ENCODE peak calls at places on chromosome 22, in six cellular contexts. G is HepG2, V is body of pancreas, Y is A549, U is K562, S is spleen. B is an unnamed sample.

GRCh38 chr22:19149962-19150361 is at the start of gene GSC2:
- DNase-seq in G (no peak), V (no peak), Y (no peak), U (no peak), S (no peak), B (no peak)

GRCh38 chr22:47199261-47199948 is 437.0 kb downstream of the TBC1D22A start:
- DNase-seq in G (no peak), V (no peak), Y (no peak), U (no peak), S (peak), B (no peak)

GRCh38 chr22:46122980-46123693 is 27.2 kb upstream of the PPARA start:
- DNase-seq in G (no peak), V (no peak), Y (no peak), U (no peak), S (peak), B (no peak)

GRCh38 chr22:17782158-17782557 is 7.9 kb upstream of the BID start:
- DNase-seq in G (no peak), V (no peak), Y (no peak), U (no peak), S (no peak), B (no peak)

GRCh38 chr22:32558681-32559355 is 84.2 kb downstream of the FBXO7 start:
- DNase-seq in G (no peak), V (peak), Y (peak), U (no peak), S (no peak), B (peak)

GRCh38 chr22:23386822-23387580 is 193.1 kb downstream of the IGLL1 start:
- DNase-seq in G (no peak), V (no peak), Y (no peak), U (no peak), S (no peak), B (no peak)

GRCh38 chr22:24181996-24182560 is 791 bp downstream of the SUSD2 start:
- DNase-seq in G (no peak), V (no peak), Y (no peak), U (no peak), S (peak), B (no peak)

GRCh38 chr22:18012528-18012927 is 11.8 kb downstream of the MICAL3 start:
- DNase-seq in G (no peak), V (no peak), Y (no peak), U (no peak), S (no peak), B (no peak)

GRCh38 chr22:33674357-33674756 is 245.9 kb downstream of the LARGE1 start:
- DNase-seq in G (no peak), V (no peak), Y (no peak), U (no peak), S (no peak), B (no peak)

GRCh38 chr22:44159811-44160210 is 20.9 kb upstream of the PARVG start:
- DNase-seq in G (no peak), V (no peak), Y (no peak), U (no peak), S (no peak), B (no peak)

GRCh38 chr22:46592390-46592872 is 27.8 kb upstream of the GRAMD4 start:
- DNase-seq in G (no peak), V (no peak), Y (no peak), U (no peak), S (peak), B (peak)

GRCh38 chr22:44701824-44702478 is at the start of gene PRR5:
- DNase-seq in G (peak), V (peak), Y (peak), U (peak), S (peak), B (peak)

GRCh38 chr22:28208036-28208435 is 289.0 kb upstream of the PITPNB start:
- DNase-seq in G (no peak), V (no peak), Y (no peak), U (no peak), S (no peak), B (no peak)

GRCh38 chr22:37676691-37677627 is 1.5 kb downstream of the LGALS1 start:
- DNase-seq in G (peak), V (peak), Y (peak), U (peak), S (peak), B (peak)
- TF ChIP-seq POLR2A in G (no peak), V (peak), Y (peak), U (no peak), S (no peak), B (no peak)

GRCh38 chr22:29883045-29883830 is at the start of gene MTMR3:
- DNase-seq in G (peak), V (peak), Y (peak), U (peak), S (peak), B (peak)
- TF ChIP-seq POLR2A in G (peak), V (peak), Y (peak), U (peak), S (peak), B (peak)

GRCh38 chr22:42520663-42521546 is 1.3 kb upstream of the RRP7A start:
- DNase-seq in G (peak), V (no peak), Y (no peak), U (no peak), S (no peak), B (no peak)

GRCh38 chr22:42515896-42516295 is 3.7 kb downstream of the RRP7A start:
- DNase-seq in G (peak), V (peak), Y (no peak), U (no peak), S (no peak), B (no peak)

GRCh38 chr22:42522546-42522945 is 3.0 kb upstream of the RRP7A start:
- DNase-seq in G (no peak), V (no peak), Y (no peak), U (no peak), S (no peak), B (no peak)

GRCh38 chr22:42519544-42520237 is at the start of gene RRP7A:
- DNase-seq in G (peak), V (peak), Y (peak), U (peak), S (peak), B (peak)
- TF ChIP-seq POLR2A in G (peak), V (peak), Y (peak), U (peak), S (peak), B (peak)

GRCh38 chr22:20528405-20528978 is 21.1 kb downstream of the MED15 start:
- DNase-seq in G (no peak), V (no peak), Y (no peak), U (no peak), S (no peak), B (no peak)
- TF ChIP-seq POLR2A in G (no peak), V (no peak), Y (no peak), U (no peak), S (no peak), B (no peak)

DNA sequence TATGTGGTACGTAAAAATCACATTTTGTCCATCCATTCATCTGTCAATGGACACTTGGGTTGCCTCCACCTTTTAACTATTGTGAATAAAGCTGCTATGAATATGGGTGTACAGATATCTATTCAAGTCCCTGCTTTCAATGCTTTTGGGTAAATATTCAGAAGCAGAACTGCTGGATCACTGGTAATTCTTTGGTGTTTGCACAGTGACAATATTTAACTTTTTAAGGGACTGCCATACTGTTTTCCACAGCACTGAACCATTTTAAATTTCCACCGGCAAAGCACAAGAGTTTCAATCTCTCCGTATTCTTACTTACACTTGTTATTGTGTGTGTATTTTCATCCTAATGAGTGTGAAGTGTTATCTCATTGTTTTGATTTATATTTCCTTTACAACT is 79.4 kb downstream of the RBFOX2 start:
- DNase-seq in G (peak), V (no peak), Y (no peak), U (no peak), S (no peak), B (no peak)
- TF ChIP-seq POLR2A in G (no peak), V (no peak), Y (no peak), U (no peak), S (no peak), B (no peak)

DNA sequence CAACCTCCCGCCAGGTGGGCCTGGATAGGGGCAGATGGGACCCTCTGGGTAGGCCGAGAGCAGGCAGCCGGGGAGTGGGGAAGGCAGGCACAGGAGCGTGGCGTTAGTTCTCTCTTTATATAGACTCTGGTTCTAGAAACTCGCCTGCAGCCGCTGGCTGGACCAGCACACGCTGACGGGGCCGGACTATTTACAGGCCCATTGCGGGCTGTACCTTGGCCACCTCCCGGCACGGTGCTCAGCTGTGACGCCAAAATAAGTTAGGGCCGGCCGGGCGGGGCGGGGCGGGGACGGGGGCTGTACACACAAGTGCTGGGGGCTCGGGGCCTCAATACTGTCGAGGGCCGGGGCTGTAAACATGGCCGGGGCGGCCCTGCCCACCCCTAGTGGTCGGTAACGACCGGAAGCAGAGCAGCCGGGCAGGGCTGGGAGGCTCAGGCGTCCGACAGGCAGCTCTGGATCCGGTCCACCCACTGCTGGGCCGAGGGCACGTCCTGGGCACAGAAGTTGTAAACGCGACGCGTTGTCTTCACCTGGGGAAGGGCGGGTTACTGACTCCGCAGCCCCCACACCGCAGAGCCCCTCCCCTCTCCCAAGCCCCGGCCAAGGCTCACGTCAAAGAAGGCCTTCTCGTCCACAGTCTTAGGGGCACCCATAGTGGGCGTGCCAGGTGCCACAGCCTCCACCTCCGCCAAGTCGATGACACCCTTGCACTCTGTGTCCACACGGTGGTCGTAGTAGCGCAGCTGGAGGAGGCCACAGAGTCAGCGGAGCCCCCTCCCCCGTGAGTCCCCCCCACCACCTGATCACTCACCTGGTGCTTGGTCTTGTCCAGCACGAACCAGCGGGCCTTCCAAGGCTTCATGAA is 27.9 kb downstream of the SBF1 start:
- DNase-seq in G (no peak), V (no peak), Y (no peak), U (no peak), S (no peak), B (no peak)
- TF ChIP-seq POLR2A in G (no peak), V (no peak), Y (no peak), U (no peak), S (no peak), B (no peak)

GRCh38 chr22:50529416-50530279 is at the start of gene TYMP:
- DNase-seq in G (peak), V (peak), Y (no peak), U (no peak), S (no peak), B (peak)

GRCh38 chr22:50530857-50531545 is 1.2 kb upstream of the TYMP start:
- DNase-seq in G (peak), V (peak), Y (peak), U (no peak), S (peak), B (peak)

GRCh38 chr22:50528682-50529415 is 963 bp downstream of the TYMP start:
- DNase-seq in G (no peak), V (no peak), Y (no peak), U (no peak), S (no peak), B (no peak)

GRCh38 chr22:50531546-50532352 is 1.9 kb upstream of the TYMP start:
- DNase-seq in G (no peak), V (peak), Y (peak), U (no peak), S (peak), B (peak)

DNA sequence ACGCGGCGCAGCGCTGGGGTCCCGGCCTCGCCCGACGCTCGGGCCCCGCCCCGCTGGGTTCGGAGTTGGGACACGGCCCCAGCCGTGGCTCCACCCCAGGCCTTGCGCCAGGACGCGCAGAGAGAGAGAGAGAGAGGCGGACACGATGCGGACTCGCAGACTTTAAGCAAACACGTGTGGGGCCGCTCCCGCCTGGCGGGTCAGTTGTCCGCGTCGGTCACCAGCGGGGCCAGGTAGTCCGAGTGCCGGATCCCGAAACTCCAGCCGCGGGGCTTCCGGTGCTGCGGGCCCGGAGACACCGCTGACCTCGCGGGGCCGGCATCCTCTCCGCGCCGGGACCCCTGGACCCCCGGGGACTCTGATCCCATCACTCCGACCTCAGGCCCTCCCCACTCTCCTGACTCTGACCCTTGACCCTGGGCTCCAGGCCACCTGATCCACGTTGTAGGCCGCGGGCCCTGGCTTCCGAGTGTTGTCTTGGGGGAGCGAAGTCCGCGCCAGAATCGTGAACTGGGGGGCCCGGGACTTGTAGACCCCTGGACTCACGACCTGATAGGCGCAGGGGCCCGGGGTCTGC is 556 bp upstream of the TYMP start:
- DNase-seq in G (peak), V (peak), Y (peak), U (no peak), S (peak), B (peak)
- TF ChIP-seq POLR2A in G (no peak), V (peak), Y (peak), U (no peak), S (peak), B (no peak)

B was measured in erythroblast.